ENCODE peak calls at places on chromosomes 3 and 15, in six cellular contexts. One of them, this sample, is unnamed.

GRCh38 chr15:36469567-36469966 is 109.9 kb upstream of the CDIN1 start:
- DNase-seq in K562: no peak
- DNase-seq in fibroblast of lung: peak
- DNase-seq in HepG2: no peak
- DNase-seq in PC-3: no peak
- DNase-seq in GM12878: no peak
- DNase-seq in this sample: peak

GRCh38 chr3:13480340-13481318 is 523 bp downstream of the HDAC11 start:
- DNase-seq in K562: no peak
- DNase-seq in fibroblast of lung: peak
- DNase-seq in HepG2: no peak
- DNase-seq in PC-3: no peak
- DNase-seq in GM12878: no peak
- DNase-seq in this sample: peak

GRCh38 chr3:52213901-52214300 is 11.5 kb downstream of the TLR9 start:
- DNase-seq in K562: no peak
- DNase-seq in fibroblast of lung: no peak
- DNase-seq in HepG2: no peak
- DNase-seq in PC-3: no peak
- DNase-seq in GM12878: no peak
- DNase-seq in this sample: no peak

GRCh38 chr3:16182183-16182582 is 7.7 kb downstream of the GALNT15 start:
- DNase-seq in K562: no peak
- DNase-seq in fibroblast of lung: peak
- DNase-seq in HepG2: no peak
- DNase-seq in PC-3: peak
- DNase-seq in GM12878: no peak
- DNase-seq in this sample: peak

GRCh38 chr15:69055251-69055650 is 40.8 kb downstream of the NOX5 start:
- DNase-seq in K562: no peak
- DNase-seq in fibroblast of lung: no peak
- DNase-seq in HepG2: no peak
- DNase-seq in PC-3: no peak
- DNase-seq in GM12878: no peak
- DNase-seq in this sample: no peak

GRCh38 chr3:193869221-193870201 is 266.4 kb upstream of the HES1 start:
- DNase-seq in K562: peak
- DNase-seq in fibroblast of lung: peak
- DNase-seq in HepG2: no peak
- DNase-seq in PC-3: peak
- DNase-seq in GM12878: no peak
- DNase-seq in this sample: peak

GRCh38 chr15:70493787-70494514 is 269.4 kb downstream of the UACA start:
- DNase-seq in K562: no peak
- DNase-seq in fibroblast of lung: peak
- DNase-seq in HepG2: peak
- DNase-seq in PC-3: no peak
- DNase-seq in GM12878: no peak
- DNase-seq in this sample: peak

GRCh38 chr3:160475889-160476288 is 26.3 kb upstream of the TRIM59 start:
- DNase-seq in K562: no peak
- DNase-seq in fibroblast of lung: peak
- DNase-seq in HepG2: no peak
- DNase-seq in PC-3: no peak
- DNase-seq in GM12878: no peak
- DNase-seq in this sample: no peak

GRCh38 chr15:25775317-25775912 is 87.7 kb downstream of the ATP10A start:
- DNase-seq in K562: no peak
- DNase-seq in fibroblast of lung: peak
- DNase-seq in HepG2: peak
- DNase-seq in PC-3: peak
- DNase-seq in GM12878: peak
- DNase-seq in this sample: peak

GRCh38 chr3:161409069-161409468 is 37.8 kb upstream of the SPTSSB start:
- DNase-seq in K562: no peak
- DNase-seq in fibroblast of lung: peak
- DNase-seq in HepG2: peak
- DNase-seq in PC-3: peak
- DNase-seq in GM12878: no peak
- DNase-seq in this sample: no peak

GRCh38 chr3:4850928-4851265 is 128.3 kb upstream of the BHLHE40 start:
- DNase-seq in K562: no peak
- DNase-seq in fibroblast of lung: no peak
- DNase-seq in HepG2: no peak
- DNase-seq in PC-3: no peak
- DNase-seq in GM12878: peak
- DNase-seq in this sample: no peak
- TF ChIP-seq EZH2 in K562: no peak
- TF ChIP-seq EZH2 in fibroblast of lung: no peak
- TF ChIP-seq EZH2 in HepG2: no peak
- TF ChIP-seq EZH2 in PC-3: no peak
- TF ChIP-seq EZH2 in GM12878: no peak
- TF ChIP-seq EZH2 in this sample: no peak

GRCh38 chr15:43134157-43134637 is 811 bp downstream of the TMEM62 start:
- DNase-seq in K562: no peak
- DNase-seq in fibroblast of lung: no peak
- DNase-seq in HepG2: no peak
- DNase-seq in PC-3: peak
- DNase-seq in GM12878: no peak
- DNase-seq in this sample: no peak

GRCh38 chr15:43127752-43128151 is 5.6 kb upstream of the TMEM62 start:
- DNase-seq in K562: no peak
- DNase-seq in fibroblast of lung: no peak
- DNase-seq in HepG2: peak
- DNase-seq in PC-3: peak
- DNase-seq in GM12878: no peak
- DNase-seq in this sample: no peak

GRCh38 chr15:43132830-43133428 is 457 bp upstream of the TMEM62 start:
- DNase-seq in K562: no peak
- DNase-seq in fibroblast of lung: no peak
- DNase-seq in HepG2: no peak
- DNase-seq in PC-3: no peak
- DNase-seq in GM12878: no peak
- DNase-seq in this sample: no peak

GRCh38 chr15:43135351-43135750 is 2.0 kb downstream of the TMEM62 start:
- DNase-seq in K562: no peak
- DNase-seq in fibroblast of lung: no peak
- DNase-seq in HepG2: no peak
- DNase-seq in PC-3: no peak
- DNase-seq in GM12878: no peak
- DNase-seq in this sample: no peak

GRCh38 chr15:43133429-43134156 is at the start of gene TMEM62:
- DNase-seq in K562: peak
- DNase-seq in fibroblast of lung: peak
- DNase-seq in HepG2: peak
- DNase-seq in PC-3: peak
- DNase-seq in GM12878: peak
- DNase-seq in this sample: peak
- TF ChIP-seq EZH2 in K562: no peak
- TF ChIP-seq EZH2 in fibroblast of lung: no peak
- TF ChIP-seq EZH2 in HepG2: no peak
- TF ChIP-seq EZH2 in PC-3: no peak
- TF ChIP-seq EZH2 in GM12878: no peak
- TF ChIP-seq EZH2 in this sample: no peak

DNA sequence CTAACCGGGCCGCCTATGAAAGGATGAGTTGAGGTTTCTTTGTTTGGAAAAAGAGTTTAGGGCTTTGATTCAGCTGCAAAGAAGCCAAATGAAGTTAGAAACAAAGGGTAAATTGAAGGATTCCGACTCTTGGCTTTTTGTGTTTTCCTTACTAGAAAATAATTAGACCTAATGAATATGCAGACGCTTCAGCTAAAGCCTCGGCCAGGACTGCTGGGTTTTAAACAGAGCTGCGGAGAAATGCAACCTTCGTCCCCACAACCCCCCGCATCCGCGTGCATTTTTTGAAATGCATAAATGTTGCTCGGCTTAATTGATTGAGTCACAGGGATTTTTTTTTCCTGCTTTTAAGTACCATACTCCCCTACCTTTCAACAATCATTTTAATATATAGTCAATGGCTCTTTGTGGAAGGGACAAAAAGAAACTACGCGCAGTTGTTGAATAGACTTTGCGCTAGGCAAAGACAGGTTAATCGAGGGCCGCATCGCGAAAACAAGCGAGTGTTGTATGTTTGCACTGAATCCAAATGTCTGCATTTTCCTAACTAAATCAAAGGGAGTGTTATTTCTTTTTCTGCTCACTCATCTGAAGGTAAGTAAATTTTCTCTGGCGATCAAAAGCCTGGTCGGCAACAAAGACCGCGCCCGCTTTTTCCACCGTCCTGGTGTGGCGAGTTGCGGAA is 1.3 kb upstream of the ZIC4 start:
- DNase-seq in K562: no peak
- DNase-seq in fibroblast of lung: no peak
- DNase-seq in HepG2: no peak
- DNase-seq in PC-3: no peak
- DNase-seq in GM12878: no peak
- DNase-seq in this sample: no peak
- TF ChIP-seq EZH2 in K562: no peak
- TF ChIP-seq EZH2 in fibroblast of lung: peak
- TF ChIP-seq EZH2 in HepG2: no peak
- TF ChIP-seq EZH2 in PC-3: peak
- TF ChIP-seq EZH2 in GM12878: no peak
- TF ChIP-seq EZH2 in this sample: no peak

GRCh38 chr3:65615329-65615728 is 423.4 kb downstream of the MAGI1 start:
- DNase-seq in K562: no peak
- DNase-seq in fibroblast of lung: no peak
- DNase-seq in HepG2: no peak
- DNase-seq in PC-3: no peak
- DNase-seq in GM12878: no peak
- DNase-seq in this sample: no peak

GRCh38 chr3:65617787-65618186 is 420.9 kb downstream of the MAGI1 start:
- DNase-seq in K562: peak
- DNase-seq in fibroblast of lung: no peak
- DNase-seq in HepG2: no peak
- DNase-seq in PC-3: no peak
- DNase-seq in GM12878: no peak
- DNase-seq in this sample: no peak

GRCh38 chr3:65618599-65618998 is 420.1 kb downstream of the MAGI1 start:
- DNase-seq in K562: no peak
- DNase-seq in fibroblast of lung: no peak
- DNase-seq in HepG2: no peak
- DNase-seq in PC-3: no peak
- DNase-seq in GM12878: no peak
- DNase-seq in this sample: no peak

GRCh38 chr3:65616563-65616962 is 422.2 kb downstream of the MAGI1 start:
- DNase-seq in K562: no peak
- DNase-seq in fibroblast of lung: no peak
- DNase-seq in HepG2: no peak
- DNase-seq in PC-3: no peak
- DNase-seq in GM12878: no peak
- DNase-seq in this sample: no peak

DNA sequence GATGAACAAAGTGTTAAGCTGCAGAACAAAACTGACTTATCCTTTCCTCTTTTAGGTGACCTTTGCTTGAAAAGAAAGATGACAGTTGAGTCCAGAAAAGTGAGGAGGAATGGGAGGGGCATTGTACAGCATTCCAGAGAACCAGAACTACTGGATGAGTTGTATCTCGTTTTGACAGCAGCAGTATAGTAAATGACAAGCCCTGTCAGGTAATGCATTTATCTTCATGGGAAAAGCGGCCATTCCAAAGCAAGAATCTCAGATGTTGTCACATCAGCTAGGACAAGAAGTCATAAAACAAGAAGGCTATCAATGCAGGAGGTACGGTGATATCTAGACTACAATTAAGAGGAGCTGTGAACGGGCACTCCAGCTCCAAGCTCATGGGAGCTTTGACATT is 421.5 kb downstream of the MAGI1 start:
- DNase-seq in K562: no peak
- DNase-seq in fibroblast of lung: no peak
- DNase-seq in HepG2: no peak
- DNase-seq in PC-3: no peak
- DNase-seq in GM12878: no peak
- DNase-seq in this sample: no peak
- TF ChIP-seq EZH2 in K562: no peak
- TF ChIP-seq EZH2 in fibroblast of lung: no peak
- TF ChIP-seq EZH2 in HepG2: no peak
- TF ChIP-seq EZH2 in PC-3: no peak
- TF ChIP-seq EZH2 in GM12878: no peak
- TF ChIP-seq EZH2 in this sample: no peak

GRCh38 chr3:6860911-6861330 is at the start of gene GRM7:
- DNase-seq in K562: no peak
- DNase-seq in fibroblast of lung: peak
- DNase-seq in HepG2: no peak
- DNase-seq in PC-3: no peak
- DNase-seq in GM12878: no peak
- DNase-seq in this sample: peak

GRCh38 chr3:6860149-6860548 is 766 bp upstream of the GRM7 start:
- DNase-seq in K562: no peak
- DNase-seq in fibroblast of lung: peak
- DNase-seq in HepG2: no peak
- DNase-seq in PC-3: no peak
- DNase-seq in GM12878: no peak
- DNase-seq in this sample: no peak

GRCh38 chr3:6861331-6861988 is 545 bp downstream of the GRM7 start:
- DNase-seq in K562: no peak
- DNase-seq in fibroblast of lung: peak
- DNase-seq in HepG2: no peak
- DNase-seq in PC-3: no peak
- DNase-seq in GM12878: no peak
- DNase-seq in this sample: peak

GRCh38 chr3:6862880-6863195 is 1.9 kb downstream of the GRM7 start:
- DNase-seq in K562: no peak
- DNase-seq in fibroblast of lung: no peak
- DNase-seq in HepG2: no peak
- DNase-seq in PC-3: no peak
- DNase-seq in GM12878: no peak
- DNase-seq in this sample: no peak

DNA sequence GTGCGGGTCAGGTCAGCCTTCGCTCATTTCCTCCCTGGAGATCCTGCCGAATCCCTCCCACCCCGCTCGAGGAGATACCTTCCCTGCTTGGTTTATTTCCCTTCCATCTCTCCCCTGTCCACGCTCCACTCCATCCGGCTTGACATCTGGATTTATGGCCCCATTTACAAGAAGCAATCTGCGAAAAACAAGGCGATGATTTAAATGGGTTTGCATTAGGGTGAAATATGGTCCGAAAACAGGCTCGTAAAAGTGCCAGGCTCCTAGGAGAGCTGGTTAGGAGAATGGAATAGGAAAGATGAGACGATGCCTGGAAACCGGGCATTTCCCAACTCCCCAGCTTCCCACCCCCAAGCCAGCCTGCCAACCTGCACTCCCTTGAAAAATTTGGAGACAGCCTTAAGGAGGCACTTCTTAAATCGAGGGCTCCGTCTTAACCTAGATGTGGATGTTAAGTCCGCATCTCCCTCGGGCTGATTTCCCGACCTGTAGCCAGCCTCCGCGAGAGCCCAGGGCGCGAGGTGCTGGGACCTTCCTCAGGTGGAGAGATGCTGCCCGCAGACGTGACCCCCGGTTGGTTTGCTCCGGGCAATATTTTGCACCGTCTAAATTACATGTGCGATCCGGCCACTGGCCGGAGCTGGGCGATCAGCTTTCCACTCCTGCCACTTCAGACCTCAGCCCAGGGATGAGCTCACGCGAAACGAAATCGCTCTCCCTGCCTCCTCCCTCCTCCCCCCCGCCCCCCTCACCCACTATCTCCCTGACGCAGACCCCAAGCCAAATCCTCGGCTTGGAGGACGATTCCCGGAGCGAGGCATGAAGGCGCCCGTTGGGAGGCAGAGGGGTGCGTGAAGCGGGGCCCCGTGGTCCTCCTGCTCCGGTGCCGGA is 1.3 kb downstream of the GRM7 start:
- DNase-seq in K562: no peak
- DNase-seq in fibroblast of lung: no peak
- DNase-seq in HepG2: no peak
- DNase-seq in PC-3: no peak
- DNase-seq in GM12878: no peak
- DNase-seq in this sample: no peak
- TF ChIP-seq EZH2 in K562: no peak
- TF ChIP-seq EZH2 in fibroblast of lung: no peak
- TF ChIP-seq EZH2 in HepG2: no peak
- TF ChIP-seq EZH2 in PC-3: no peak
- TF ChIP-seq EZH2 in GM12878: no peak
- TF ChIP-seq EZH2 in this sample: no peak

This sample was measured in astrocyte.